ENCODE peak calls at places on chromosomes 2 and 18, in six cellular contexts. One of them, this sample, is unnamed.
A peak's percentile ranks its signal among the peaks of the same experiment; 100 is the strongest.

GRCh38 chr2:128729051-128729450 is 410.4 kb upstream of the HS6ST1 start:
- DNase-seq in esophagus squamous epithelium: no peak
- DNase-seq in iPS DF 6.9: no peak
- DNase-seq in left lung: no peak
- DNase-seq in right cardiac atrium: no peak
- DNase-seq in psoas muscle: no peak
- DNase-seq in this sample: no peak

GRCh38 chr2:20184067-20184938 is 40.6 kb downstream of the SDC1 start:
- DNase-seq in esophagus squamous epithelium: no peak
- DNase-seq in iPS DF 6.9: no peak
- DNase-seq in left lung: peak; percentile 76
- DNase-seq in right cardiac atrium: no peak
- DNase-seq in psoas muscle: no peak
- DNase-seq in this sample: peak; percentile 80

GRCh38 chr2:94871226-94872087 is at the start of gene TEKT4:
- DNase-seq in esophagus squamous epithelium: no peak
- DNase-seq in psoas muscle: no peak
- DNase-seq in iPS DF 6.9: no peak
- DNase-seq in right cardiac atrium: peak; percentile 7
- DNase-seq in left lung: no peak
- DNase-seq in this sample: peak; percentile 49

GRCh38 chr2:67018318-67018717 is 378.8 kb upstream of the ETAA1 start:
- DNase-seq in left lung: no peak
- DNase-seq in iPS DF 6.9: no peak
- DNase-seq in esophagus squamous epithelium: no peak
- DNase-seq in psoas muscle: no peak
- DNase-seq in right cardiac atrium: no peak
- DNase-seq in this sample: no peak

GRCh38 chr18:11392292-11392691 is 217.1 kb upstream of the SLC35G4 start:
- DNase-seq in esophagus squamous epithelium: no peak
- DNase-seq in iPS DF 6.9: peak; percentile 54
- DNase-seq in right cardiac atrium: no peak
- DNase-seq in psoas muscle: no peak
- DNase-seq in left lung: no peak
- DNase-seq in this sample: no peak

GRCh38 chr18:227902-228301 is 39.9 kb downstream of the THOC1 start:
- DNase-seq in left lung: no peak
- DNase-seq in esophagus squamous epithelium: no peak
- DNase-seq in iPS DF 6.9: no peak
- DNase-seq in psoas muscle: no peak
- DNase-seq in right cardiac atrium: no peak
- DNase-seq in this sample: no peak

GRCh38 chr2:84904717-84905174 is 710 bp upstream of the TMSB10 start:
- DNase-seq in iPS DF 6.9: no peak
- DNase-seq in psoas muscle: peak; percentile 72
- DNase-seq in left lung: peak; percentile 84
- DNase-seq in right cardiac atrium: peak; percentile 90
- DNase-seq in esophagus squamous epithelium: peak; percentile 13
- DNase-seq in this sample: peak; percentile 90

GRCh38 chr2:149236413-149236812 is 94.0 kb upstream of the LYPD6 start:
- DNase-seq in left lung: no peak
- DNase-seq in right cardiac atrium: no peak
- DNase-seq in psoas muscle: no peak
- DNase-seq in esophagus squamous epithelium: no peak
- DNase-seq in iPS DF 6.9: no peak
- DNase-seq in this sample: no peak

GRCh38 chr18:13003466-13003896 is 12.3 kb downstream of the CEP192 start:
- DNase-seq in esophagus squamous epithelium: no peak
- DNase-seq in iPS DF 6.9: peak; percentile 82
- DNase-seq in right cardiac atrium: peak; percentile 26
- DNase-seq in psoas muscle: no peak
- DNase-seq in left lung: no peak
- DNase-seq in this sample: no peak

GRCh38 chr18:23935804-23936203 is 78.8 kb upstream of the TTC39C start:
- DNase-seq in esophagus squamous epithelium: no peak
- DNase-seq in psoas muscle: no peak
- DNase-seq in right cardiac atrium: no peak
- DNase-seq in iPS DF 6.9: no peak
- DNase-seq in left lung: no peak
- DNase-seq in this sample: no peak

GRCh38 chr2:86290596-86291327 is 46.7 kb downstream of the REEP1 start:
- DNase-seq in iPS DF 6.9: no peak
- DNase-seq in esophagus squamous epithelium: no peak
- DNase-seq in right cardiac atrium: no peak
- DNase-seq in psoas muscle: no peak
- DNase-seq in left lung: no peak
- DNase-seq in this sample: no peak

GRCh38 chr18:48798334-48799197 is 152.2 kb downstream of the SMAD7 start:
- DNase-seq in iPS DF 6.9: no peak
- DNase-seq in right cardiac atrium: peak; percentile 52
- DNase-seq in esophagus squamous epithelium: no peak
- DNase-seq in left lung: peak; percentile 19
- DNase-seq in psoas muscle: no peak
- DNase-seq in this sample: peak; percentile 20

GRCh38 chr2:181746844-181747243 is 66.5 kb upstream of the NEUROD1 start:
- DNase-seq in esophagus squamous epithelium: no peak
- DNase-seq in iPS DF 6.9: no peak
- DNase-seq in psoas muscle: no peak
- DNase-seq in left lung: no peak
- DNase-seq in right cardiac atrium: no peak
- DNase-seq in this sample: no peak

GRCh38 chr2:176148758-176149483 is 2.4 kb upstream of the HOXD4 start:
- DNase-seq in iPS DF 6.9: no peak
- DNase-seq in left lung: no peak
- DNase-seq in right cardiac atrium: no peak
- DNase-seq in psoas muscle: no peak
- DNase-seq in esophagus squamous epithelium: no peak
- DNase-seq in this sample: no peak

GRCh38 chr18:68406761-68407160 is 308.1 kb downstream of the TMX3 start:
- DNase-seq in left lung: no peak
- DNase-seq in right cardiac atrium: no peak
- DNase-seq in esophagus squamous epithelium: no peak
- DNase-seq in psoas muscle: no peak
- DNase-seq in iPS DF 6.9: no peak
- DNase-seq in this sample: no peak

GRCh38 chr2:45778720-45779171 is 127.3 kb downstream of the PRKCE start:
- DNase-seq in iPS DF 6.9: peak; percentile 39
- DNase-seq in psoas muscle: peak; percentile 30
- DNase-seq in esophagus squamous epithelium: peak; percentile 4
- DNase-seq in right cardiac atrium: peak; percentile 57
- DNase-seq in left lung: peak; percentile 67
- DNase-seq in this sample: no peak

GRCh38 chr2:30265441-30266015 is 34.2 kb downstream of the LBH start:
- DNase-seq in iPS DF 6.9: no peak
- DNase-seq in esophagus squamous epithelium: no peak
- DNase-seq in right cardiac atrium: no peak
- DNase-seq in left lung: no peak
- DNase-seq in psoas muscle: no peak
- DNase-seq in this sample: no peak

GRCh38 chr2:177243476-177243875 is 21.1 kb downstream of the NFE2L2 start:
- DNase-seq in psoas muscle: no peak
- DNase-seq in left lung: no peak
- DNase-seq in esophagus squamous epithelium: no peak
- DNase-seq in iPS DF 6.9: no peak
- DNase-seq in right cardiac atrium: no peak
- DNase-seq in this sample: no peak

GRCh38 chr18:39166776-39167175 is 1601.2 kb upstream of the CELF4 start:
- DNase-seq in iPS DF 6.9: no peak
- DNase-seq in psoas muscle: no peak
- DNase-seq in left lung: no peak
- DNase-seq in esophagus squamous epithelium: no peak
- DNase-seq in right cardiac atrium: no peak
- DNase-seq in this sample: no peak

GRCh38 chr2:63743976-63744331 is 97.7 kb upstream of the UGP2 start:
- DNase-seq in psoas muscle: no peak
- DNase-seq in left lung: no peak
- DNase-seq in esophagus squamous epithelium: no peak
- DNase-seq in iPS DF 6.9: no peak
- DNase-seq in right cardiac atrium: no peak
- DNase-seq in this sample: no peak

GRCh38 chr18:69585696-69586095 is 185.0 kb downstream of the DOK6 start:
- DNase-seq in psoas muscle: no peak
- DNase-seq in esophagus squamous epithelium: no peak
- DNase-seq in iPS DF 6.9: no peak
- DNase-seq in right cardiac atrium: no peak
- DNase-seq in left lung: no peak
- DNase-seq in this sample: no peak

GRCh38 chr2:160721089-160722040 is 227.8 kb upstream of the RBMS1 start:
- DNase-seq in left lung: no peak
- DNase-seq in psoas muscle: no peak
- DNase-seq in right cardiac atrium: no peak
- DNase-seq in esophagus squamous epithelium: no peak
- DNase-seq in iPS DF 6.9: no peak
- DNase-seq in this sample: no peak

GRCh38 chr2:10433948-10434884 is 13.9 kb downstream of the ODC1 start:
- DNase-seq in left lung: no peak
- DNase-seq in psoas muscle: no peak
- DNase-seq in right cardiac atrium: no peak
- DNase-seq in esophagus squamous epithelium: no peak
- DNase-seq in iPS DF 6.9: no peak
- DNase-seq in this sample: no peak

GRCh38 chr2:197293252-197294007 is 17.1 kb downstream of the ANKRD44 start:
- DNase-seq in right cardiac atrium: no peak
- DNase-seq in psoas muscle: no peak
- DNase-seq in esophagus squamous epithelium: no peak
- DNase-seq in iPS DF 6.9: no peak
- DNase-seq in left lung: no peak
- DNase-seq in this sample: no peak

DNA sequence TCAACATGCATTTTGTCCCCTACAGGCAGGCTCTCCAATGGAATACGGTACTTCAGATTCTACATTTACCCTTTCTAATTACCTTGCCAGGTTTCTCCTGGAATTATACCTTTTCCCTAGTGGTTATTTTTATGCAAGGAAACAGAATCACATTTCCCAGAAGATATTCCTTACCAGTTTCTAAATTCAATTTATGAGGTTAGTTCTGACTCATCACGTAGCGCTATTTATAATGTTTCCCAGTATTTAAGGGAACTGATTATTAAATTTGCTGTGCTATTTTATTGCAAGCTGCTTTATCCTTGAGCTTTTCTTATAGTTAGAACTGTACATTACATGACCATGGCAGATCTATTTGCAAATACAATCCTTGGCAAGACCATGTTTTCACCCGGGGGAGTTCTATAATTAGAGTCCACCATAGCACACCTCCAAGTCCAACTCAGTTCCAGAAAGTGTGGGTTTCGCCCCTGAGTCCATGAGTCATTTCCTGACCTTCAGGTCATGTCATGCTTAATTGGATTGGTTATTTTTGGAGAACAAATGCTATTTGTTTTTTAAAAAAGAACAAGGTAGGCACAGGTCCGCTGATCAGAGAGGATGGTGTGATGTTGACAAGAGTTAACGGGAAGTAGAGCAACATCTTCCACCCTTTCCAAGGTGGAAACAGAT is 126.6 kb downstream of the ZNF532 start:
- DNase-seq in psoas muscle: no peak
- DNase-seq in right cardiac atrium: no peak
- DNase-seq in left lung: no peak
- DNase-seq in esophagus squamous epithelium: no peak
- DNase-seq in iPS DF 6.9: no peak
- DNase-seq in this sample: no peak
- H3K27ac ChIP-seq in psoas muscle: peak overlapping the region; percentile 90
- H3K27ac ChIP-seq in right cardiac atrium: peak overlapping the region; percentile 95
- H3K27ac ChIP-seq in left lung: peak overlapping the region; percentile 70
- H3K27ac ChIP-seq in esophagus squamous epithelium: peak overlapping the region; percentile 82
- H3K27ac ChIP-seq in iPS DF 6.9: no peak overlapping the region
- H3K27ac ChIP-seq in this sample: no peak overlapping the region

DNA sequence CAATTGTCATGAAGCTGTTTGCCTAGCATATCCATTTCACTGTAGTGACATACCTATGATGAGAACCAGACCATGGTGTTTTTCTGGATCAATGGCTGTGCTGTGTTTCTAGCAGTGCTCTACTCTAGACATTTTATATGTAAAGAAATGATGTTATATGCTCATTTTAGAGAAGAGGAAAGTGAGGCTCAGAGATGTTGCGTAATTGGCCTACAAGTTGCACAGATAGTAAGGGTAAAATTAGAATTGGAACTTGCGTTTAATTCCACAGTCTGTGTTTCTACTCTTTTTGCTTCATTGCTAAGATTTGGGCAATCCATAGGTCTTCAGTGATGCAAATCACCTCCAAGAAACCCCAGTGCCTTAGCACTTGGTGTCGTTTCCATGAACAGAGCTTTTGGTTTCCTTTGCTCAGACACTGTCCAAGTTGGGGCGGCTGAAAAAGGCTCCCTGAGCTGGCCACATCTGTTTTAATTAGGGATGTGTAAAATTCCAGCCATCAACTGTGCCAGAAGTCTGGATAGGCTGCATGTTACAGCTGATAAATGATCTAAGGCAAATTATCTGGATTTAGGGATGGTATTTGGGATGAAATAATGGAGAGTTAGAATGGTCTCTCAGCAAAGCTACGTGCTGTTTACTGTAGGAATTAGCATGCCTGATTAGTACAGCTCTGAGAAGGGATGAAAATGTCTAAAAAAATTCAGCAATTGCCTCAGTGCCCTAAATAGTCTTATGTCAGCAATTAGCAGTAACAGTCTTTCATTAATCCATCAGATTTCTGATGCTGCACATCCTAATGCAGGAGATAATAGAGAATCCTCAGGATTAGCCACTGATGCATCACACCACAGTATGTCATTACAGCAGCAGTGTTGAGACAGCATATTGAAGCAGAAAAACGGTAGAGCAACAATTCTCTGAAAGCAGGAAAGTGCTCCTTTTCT is 65.3 kb downstream of the PTPRM start:
- DNase-seq in left lung: no peak
- DNase-seq in right cardiac atrium: no peak
- DNase-seq in esophagus squamous epithelium: no peak
- DNase-seq in iPS DF 6.9: no peak
- DNase-seq in psoas muscle: no peak
- DNase-seq in this sample: no peak
- H3K27ac ChIP-seq in left lung: no peak overlapping the region
- H3K27ac ChIP-seq in right cardiac atrium: no peak overlapping the region
- H3K27ac ChIP-seq in esophagus squamous epithelium: no peak overlapping the region
- H3K27ac ChIP-seq in iPS DF 6.9: no peak overlapping the region
- H3K27ac ChIP-seq in psoas muscle: no peak overlapping the region
- H3K27ac ChIP-seq in this sample: no peak overlapping the region

DNA sequence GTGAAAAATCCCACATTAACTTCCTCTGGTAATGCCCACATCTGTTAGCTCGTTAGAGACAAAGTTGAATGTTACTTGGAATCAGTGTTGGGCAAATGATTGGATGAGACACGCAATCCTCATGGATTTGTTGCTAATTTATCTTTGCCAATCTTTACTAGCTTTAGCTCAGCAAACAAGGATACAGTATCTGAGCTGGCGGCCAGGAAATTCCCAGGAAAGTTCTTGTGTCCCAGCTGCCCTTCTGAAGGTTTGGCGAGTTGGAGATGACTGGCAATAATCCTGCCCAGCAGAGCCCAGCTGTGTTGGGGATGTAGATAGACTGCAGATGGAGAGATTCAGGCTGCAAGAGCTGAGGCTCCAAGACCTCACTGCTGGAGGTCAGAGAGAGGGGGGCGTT is 507.0 kb upstream of the LRATD1 start:
- DNase-seq in esophagus squamous epithelium: no peak
- DNase-seq in left lung: no peak
- DNase-seq in right cardiac atrium: no peak
- DNase-seq in psoas muscle: no peak
- DNase-seq in iPS DF 6.9: no peak
- DNase-seq in this sample: no peak
- H3K27ac ChIP-seq in esophagus squamous epithelium: no peak overlapping the region
- H3K27ac ChIP-seq in left lung: no peak overlapping the region
- H3K27ac ChIP-seq in right cardiac atrium: no peak overlapping the region
- H3K27ac ChIP-seq in psoas muscle: no peak overlapping the region
- H3K27ac ChIP-seq in iPS DF 6.9: no peak overlapping the region
- H3K27ac ChIP-seq in this sample: no peak overlapping the region

GRCh38 chr2:200810252-200810650 is 1.5 kb upstream of the BZW1 start:
- DNase-seq in right cardiac atrium: peak; percentile 52
- DNase-seq in esophagus squamous epithelium: no peak
- DNase-seq in left lung: no peak
- DNase-seq in iPS DF 6.9: no peak
- DNase-seq in psoas muscle: no peak
- DNase-seq in this sample: no peak
- H3K27ac ChIP-seq in right cardiac atrium: peak overlapping the region; percentile 98
- H3K27ac ChIP-seq in esophagus squamous epithelium: peak overlapping the region; percentile 100
- H3K27ac ChIP-seq in left lung: peak overlapping the region; percentile 98
- H3K27ac ChIP-seq in iPS DF 6.9: no peak overlapping the region
- H3K27ac ChIP-seq in psoas muscle: peak overlapping the region; percentile 98
- H3K27ac ChIP-seq in this sample: peak overlapping the region; percentile 99